ENCODE peak calls at places on chromosome 4, in seven cellular contexts. V, I, S, C, D, J and M are unnamed samples.

GRCh38 chr4:23130845-23131244 is 438.1 kb downstream of the GBA3 start:
- DNase-seq in V (no peak), I (no peak), S (no peak), C (no peak), D (no peak), J (peak; percentile 0), M (no peak)

GRCh38 chr4:137238456-137238855 is 293.8 kb downstream of the PCDH18 start:
- DNase-seq in V (no peak), I (no peak), S (no peak), C (no peak), D (no peak), J (no peak), M (no peak)

GRCh38 chr4:156607198-156607498 is 364.5 kb downstream of the PDGFC start:
- DNase-seq in V (no peak), I (no peak), S (no peak), C (no peak), D (no peak), J (no peak), M (no peak)

GRCh38 chr4:48162162-48162561 is 28.1 kb upstream of the TXK start:
- DNase-seq in V (no peak), I (no peak), S (no peak), C (no peak), D (no peak), J (peak; percentile 22), M (no peak)

GRCh38 chr4:182297659-182298058 is 54.5 kb downstream of the TENM3 start:
- DNase-seq in V (no peak), I (no peak), S (no peak), C (no peak), D (no peak), J (no peak), M (no peak)

GRCh38 chr4:73619351-73619750 is 885 bp downstream of the RASSF6 start:
- DNase-seq in V (no peak), I (no peak), S (no peak), C (no peak), D (no peak), J (no peak), M (no peak)

GRCh38 chr4:159010563-159011260 is 92.2 kb upstream of the RAPGEF2 start:
- DNase-seq in V (peak; percentile 54), I (peak; percentile 70), S (no peak), C (peak; percentile 76), D (no peak), J (peak; percentile 50), M (peak; percentile 92)

GRCh38 chr4:2927696-2928075 is 35.5 kb downstream of the NOP14 start:
- DNase-seq in V (no peak), I (no peak), S (no peak), C (no peak), D (no peak), J (no peak), M (no peak)

DNA sequence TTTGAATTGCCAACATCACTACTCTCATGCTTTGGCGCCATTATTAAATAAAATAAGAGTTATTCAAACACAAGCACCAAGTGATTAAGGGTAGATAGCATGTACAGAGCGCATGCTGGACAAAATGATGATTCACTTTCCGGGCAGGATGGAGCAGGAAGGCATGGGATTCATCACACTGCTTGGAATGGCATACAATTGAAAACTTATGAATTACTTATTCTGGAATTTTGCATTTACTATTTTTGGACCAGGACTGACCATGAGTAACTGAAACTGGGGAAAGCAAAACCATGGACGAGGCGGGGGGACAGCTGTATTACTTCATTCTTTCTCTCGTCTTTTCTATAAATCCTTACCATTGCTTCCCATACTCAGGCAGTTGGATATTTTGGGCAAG is 28.5 kb upstream of the FGF5 start:
- DNase-seq in V (no peak), I (no peak), S (no peak), C (no peak), D (no peak), J (peak; percentile 36), M (no peak)
- TF ChIP-seq EP300 in V (no peak), I (no peak), S (no peak), C (no peak), D (no peak), J (no peak), M (no peak)

GRCh38 chr4:76948441-76949292 is 885 bp upstream of the SEPTIN11 start:
- DNase-seq in V (peak; percentile 70), I (peak; percentile 52), S (peak; percentile 50), C (peak; percentile 64), D (peak; percentile 93), J (peak; percentile 62), M (peak; percentile 90)
- TF ChIP-seq CTCF in V (no peak), I (no peak), S (no peak), C (no peak), D (no peak), J (no peak), M (no peak)

GRCh38 chr4:113070755-113071154 is 21.3 kb downstream of the ANK2 start:
- DNase-seq in V (no peak), I (no peak), S (no peak), C (no peak), D (no peak), J (no peak), M (no peak)
- TF ChIP-seq EP300 in V (no peak), I (no peak), S (no peak), C (no peak), D (no peak), J (no peak), M (no peak)

GRCh38 chr4:105895609-105896460 is 564 bp downstream of the NPNT start:
- DNase-seq in V (no peak), I (no peak), S (no peak), C (no peak), D (peak; percentile 88), J (no peak), M (no peak)
- TF ChIP-seq CTCF in V (no peak), I (peak; percentile 10), S (no peak), C (no peak), D (no peak), J (no peak), M (no peak)

GRCh38 chr4:148205481-148205880 is 236.7 kb downstream of the NR3C2 start:
- DNase-seq in V (no peak), I (no peak), S (no peak), C (no peak), D (no peak), J (no peak), M (no peak)

GRCh38 chr4:148200960-148201359 is 241.3 kb downstream of the NR3C2 start:
- DNase-seq in V (no peak), I (no peak), S (no peak), C (no peak), D (no peak), J (no peak), M (no peak)

GRCh38 chr4:148204892-148205291 is 237.3 kb downstream of the NR3C2 start:
- DNase-seq in V (no peak), I (no peak), S (no peak), C (no peak), D (no peak), J (no peak), M (no peak)

GRCh38 chr4:148204171-148204570 is 238.0 kb downstream of the NR3C2 start:
- DNase-seq in V (no peak), I (no peak), S (no peak), C (no peak), D (no peak), J (no peak), M (no peak)

GRCh38 chr4:148203056-148203898 is 238.9 kb downstream of the NR3C2 start:
- DNase-seq in V (no peak), I (no peak), S (no peak), C (peak; percentile 48), D (no peak), J (no peak), M (no peak)
- TF ChIP-seq EP300 in V (no peak), I (no peak), S (no peak), C (no peak), D (no peak), J (no peak), M (no peak)

GRCh38 chr4:126628933-126629332 is 1003.8 kb upstream of the INTU start:
- DNase-seq in V (no peak), I (no peak), S (no peak), C (no peak), D (no peak), J (no peak), M (no peak)

GRCh38 chr4:126630171-126630570 is 1002.6 kb upstream of the INTU start:
- DNase-seq in V (no peak), I (no peak), S (no peak), C (no peak), D (no peak), J (no peak), M (no peak)

GRCh38 chr4:126627255-126627654 is 1005.5 kb upstream of the INTU start:
- DNase-seq in V (no peak), I (no peak), S (no peak), C (no peak), D (no peak), J (peak; percentile 1), M (no peak)
- TF ChIP-seq CTCF in V (no peak), I (no peak), S (peak; percentile 25), C (no peak), D (no peak), J (no peak), M (no peak)

DNA sequence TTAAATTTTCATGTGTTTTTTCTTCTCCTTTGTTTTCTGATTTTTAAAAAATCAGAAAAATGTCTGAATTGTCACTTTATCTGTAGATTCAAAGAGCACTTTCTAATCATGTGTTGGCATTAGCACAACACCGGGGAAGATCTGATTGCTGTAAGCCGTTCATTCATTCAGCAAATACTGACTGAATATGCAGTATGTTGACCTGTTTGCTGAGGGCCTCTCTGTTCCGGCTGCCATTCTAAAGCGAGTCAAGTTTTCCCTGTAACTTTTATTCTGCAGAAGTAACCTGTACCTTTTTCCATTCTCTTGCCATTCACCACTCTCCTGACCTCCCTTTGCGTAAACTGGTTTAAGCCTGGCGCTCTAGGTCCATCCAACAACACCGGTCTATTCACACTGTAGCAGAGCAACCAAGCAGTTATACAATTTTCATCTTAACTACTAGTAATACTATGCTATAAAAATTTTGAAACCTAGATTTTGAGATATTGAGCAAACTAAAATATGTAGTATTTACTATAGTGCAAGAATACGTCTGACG is 6.7 kb downstream of the SORBS2 start:
- DNase-seq in V (no peak), I (no peak), S (no peak), C (no peak), D (no peak), J (no peak), M (no peak)
- TF ChIP-seq EP300 in V (no peak), I (no peak), S (no peak), C (no peak), D (no peak), J (no peak), M (no peak)

DNA sequence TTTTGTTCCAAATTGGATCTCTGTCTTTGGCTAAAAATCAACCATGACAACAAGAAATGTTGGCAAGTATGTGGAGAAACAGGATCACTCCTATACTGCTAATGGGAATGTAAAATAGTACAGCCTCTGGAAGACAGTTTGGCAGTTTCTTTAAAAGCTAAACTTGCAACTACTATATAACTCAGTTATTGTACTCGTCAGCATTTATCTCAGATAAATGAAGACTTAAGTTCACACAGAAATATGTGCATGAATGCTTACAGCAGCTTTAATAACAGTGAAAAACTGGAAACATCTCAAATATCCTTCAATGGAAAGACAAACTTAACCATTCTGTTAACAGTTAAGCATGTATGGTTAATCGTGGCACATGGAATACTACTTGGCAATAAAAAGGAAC is 15.4 kb upstream of the HAND2 start:
- DNase-seq in V (no peak), I (no peak), S (no peak), C (no peak), D (no peak), J (no peak), M (no peak)
- TF ChIP-seq CTCF in V (no peak), I (no peak), S (no peak), C (no peak), D (no peak), J (no peak), M (no peak)